ENCODE peak calls at places on chromosome 5, in four cellular contexts. N, R, A and Z are unnamed samples.
A peak's percentile ranks its signal among the peaks of the same experiment; 100 is the strongest.

GRCh38 chr5:153749941-153750340 is 259.5 kb downstream of the GRIA1 start:
- DNase-seq in R (no peak), A (no peak), N (no peak), Z (no peak)

GRCh38 chr5:91499943-91500531 is 116.9 kb upstream of the ARRDC3 start:
- DNase-seq in N (peak; percentile 44), A (no peak), R (no peak), Z (peak; percentile 54)

GRCh38 chr5:126686451-126687126 is 85.8 kb downstream of the PHAX start:
- DNase-seq in R (no peak), N (no peak), A (no peak), Z (no peak)

GRCh38 chr5:17882760-17883488 is 248.7 kb downstream of the TAF11L14 start:
- DNase-seq in A (no peak), R (no peak), N (peak; percentile 95), Z (no peak)

GRCh38 chr5:156815988-156816599 is 34.0 kb upstream of the PPP1R2B start:
- DNase-seq in R (no peak), A (peak; percentile 19), N (peak; percentile 2), Z (peak; percentile 25)

GRCh38 chr5:139908749-139909148 is 113.1 kb downstream of the PSD2 start:
- DNase-seq in R (no peak), A (no peak), N (peak; percentile 29), Z (peak; percentile 74)

GRCh38 chr5:77379558-77380061 is 112.5 kb downstream of the WDR41 start:
- DNase-seq in A (peak; percentile 52), N (no peak), R (no peak), Z (peak; percentile 34)

GRCh38 chr5:107941036-107941435 is 270.3 kb upstream of the EFNA5 start:
- DNase-seq in R (no peak), A (no peak), N (no peak), Z (no peak)

GRCh38 chr5:153352685-153353219 is 137.7 kb upstream of the GRIA1 start:
- DNase-seq in A (peak; percentile 52), N (peak; percentile 15), R (no peak), Z (peak; percentile 13)

GRCh38 chr5:93582677-93583524 is at the start of gene NR2F1:
- DNase-seq in N (peak; percentile 29), R (peak; percentile 41), A (no peak), Z (peak; percentile 94)

GRCh38 chr5:60346391-60346790 is 353.6 kb downstream of the DEPDC1B start:
- DNase-seq in N (peak; percentile 63), R (no peak), A (no peak), Z (peak; percentile 51)

GRCh38 chr5:81315336-81315735 is 13.9 kb downstream of the ZCCHC9 start:
- DNase-seq in A (no peak), N (peak; percentile 73), R (no peak), Z (peak; percentile 77)

GRCh38 chr5:157361865-157362465 is 96.0 kb downstream of the CYFIP2 start:
- DNase-seq in A (no peak), R (no peak), N (no peak), Z (no peak)

GRCh38 chr5:145834917-145835838 is at the start of gene PRELID2:
- DNase-seq in A (peak; percentile 56), N (peak; percentile 72), R (peak; percentile 74), Z (peak; percentile 73)

GRCh38 chr5:53261245-53261644 is 151.7 kb upstream of the MOCS2 start:
- DNase-seq in A (no peak), R (no peak), N (no peak), Z (no peak)

GRCh38 chr5:103256178-103256577 is 2.4 kb upstream of the MACIR start:
- DNase-seq in N (no peak), A (no peak), R (peak; percentile 2), Z (no peak)

GRCh38 chr5:131281868-131282234 is 18.0 kb downstream of the CDC42SE2 start:
- DNase-seq in N (no peak), A (no peak), R (no peak), Z (no peak)

GRCh38 chr5:6435356-6435755 is 13.3 kb upstream of the UBE2QL1 start:
- DNase-seq in A (no peak), R (no peak), N (peak; percentile 34), Z (no peak)

GRCh38 chr5:37234288-37234687 is 14.9 kb downstream of the CPLANE1 start:
- DNase-seq in A (no peak), R (no peak), N (no peak), Z (no peak)

GRCh38 chr5:7361593-7361992 is 34.3 kb upstream of the ADCY2 start:
- DNase-seq in R (no peak), N (no peak), A (no peak), Z (no peak)

GRCh38 chr5:147559725-147560124 is 49.9 kb upstream of the DPYSL3 start:
- DNase-seq in N (peak; percentile 5), A (no peak), R (no peak), Z (peak; percentile 32)

GRCh38 chr5:2168601-2169416 is 286.1 kb upstream of the IRX4 start:
- DNase-seq in A (no peak), R (no peak), N (no peak), Z (no peak)

GRCh38 chr5:41638685-41639084 is 128.3 kb upstream of the PLCXD3 start:
- DNase-seq in R (no peak), N (no peak), A (no peak), Z (no peak)

GRCh38 chr5:104189909-104190308 is 627.3 kb upstream of the NUDT12 start:
- DNase-seq in N (peak; percentile 21), R (no peak), A (no peak), Z (no peak)

GRCh38 chr5:67454957-67455561 is 258.5 kb upstream of the CD180 start:
- DNase-seq in A (no peak), N (no peak), R (no peak), Z (no peak)

GRCh38 chr5:43702815-43703214 is 99.8 kb downstream of the NNT start:
- DNase-seq in N (no peak), R (no peak), A (no peak), Z (no peak)

GRCh38 chr5:151663617-151664322 is 22.9 kb downstream of the SPARC start:
- DNase-seq in R (no peak), N (no peak), A (no peak), Z (no peak)

GRCh38 chr5:172890659-172891058 is 56.6 kb downstream of the ERGIC1 start:
- DNase-seq in A (no peak), N (no peak), R (no peak), Z (no peak)